ENCODE peak calls at places on chromosome 19, in four cellular contexts. O, K, Y and G are unnamed samples.

GRCh38 chr19:17473041-17473440 is 2.7 kb downstream of the SLC27A1 start:
- DNase-seq in O (peak; percentile 82), K (no peak), Y (no peak), G (peak; percentile 55)

GRCh38 chr19:45568732-45569131 is 15.9 kb downstream of the OPA3 start:
- DNase-seq in O (peak; percentile 67), K (no peak), Y (no peak), G (peak; percentile 62)

GRCh38 chr19:48950830-48951519 is 3.7 kb upstream of the BAX start:
- DNase-seq in O (no peak), K (no peak), Y (no peak), G (no peak)

GRCh38 chr19:49896863-49897621 is at the start of gene IL4I1:
- DNase-seq in O (no peak), K (no peak), Y (no peak), G (no peak)

GRCh38 chr19:20423381-20424207 is 142.0 kb downstream of the ZNF737 start:
- DNase-seq in O (peak; percentile 35), K (peak; percentile 7), Y (peak; percentile 3), G (no peak)

GRCh38 chr19:55255618-55256423 is 3.0 kb downstream of the PPP6R1 start:
- DNase-seq in O (no peak), K (peak; percentile 33), Y (no peak), G (peak; percentile 53)

GRCh38 chr19:49119411-49120324 is at the start of gene PPFIA3:
- DNase-seq in O (peak; percentile 61), K (peak; percentile 85), Y (peak; percentile 55), G (peak; percentile 54)

GRCh38 chr19:17947815-17948473 is 15.1 kb downstream of the CCDC124 start:
- DNase-seq in O (peak; percentile 88), K (peak; percentile 99), Y (peak; percentile 95), G (peak; percentile 83)

GRCh38 chr19:31254611-31255010 is 94.6 kb downstream of the TSHZ3 start:
- DNase-seq in O (no peak), K (no peak), Y (no peak), G (no peak)

GRCh38 chr19:32976223-32976805 is 4.3 kb downstream of the FAAP24 start:
- DNase-seq in O (peak; percentile 42), K (peak; percentile 78), Y (peak; percentile 81), G (peak; percentile 46)

GRCh38 chr19:46718157-46718933 is 1.4 kb upstream of the PRKD2 start:
- DNase-seq in O (no peak), K (no peak), Y (no peak), G (no peak)

GRCh38 chr19:45451181-45451849 is 16.5 kb upstream of the FOSB start:
- DNase-seq in O (peak; percentile 43), K (no peak), Y (no peak), G (peak; percentile 69)

GRCh38 chr19:17389288-17389687 is 4.7 kb downstream of the CCDC194 start:
- DNase-seq in O (no peak), K (no peak), Y (no peak), G (no peak)

GRCh38 chr19:8209111-8209964 is at the start of gene CERS4:
- DNase-seq in O (no peak), K (peak; percentile 91), Y (peak; percentile 75), G (no peak)

GRCh38 chr19:3599776-3600183 is 6.9 kb downstream of the TBXA2R start:
- DNase-seq in O (no peak), K (no peak), Y (no peak), G (no peak)
- TF ChIP-seq CTCF in O (no peak), K (no peak), Y (no peak), G (peak; percentile 7)

GRCh38 chr19:5354403-5354802 is 13.8 kb upstream of the PTPRS start:
- DNase-seq in O (no peak), K (peak; percentile 35), Y (peak; percentile 44), G (no peak)
- TF ChIP-seq CTCF in O (peak; percentile 34), K (peak; percentile 24), Y (peak; percentile 52), G (peak; percentile 50)

GRCh38 chr19:56309511-56310185 is 5.0 kb downstream of the ZSCAN5A start:
- DNase-seq in O (peak; percentile 9), K (peak; percentile 55), Y (peak; percentile 58), G (peak; percentile 28)
- TF ChIP-seq CTCF in O (peak; percentile 89), K (peak; percentile 48), Y (peak; percentile 72), G (peak; percentile 91)

DNA sequence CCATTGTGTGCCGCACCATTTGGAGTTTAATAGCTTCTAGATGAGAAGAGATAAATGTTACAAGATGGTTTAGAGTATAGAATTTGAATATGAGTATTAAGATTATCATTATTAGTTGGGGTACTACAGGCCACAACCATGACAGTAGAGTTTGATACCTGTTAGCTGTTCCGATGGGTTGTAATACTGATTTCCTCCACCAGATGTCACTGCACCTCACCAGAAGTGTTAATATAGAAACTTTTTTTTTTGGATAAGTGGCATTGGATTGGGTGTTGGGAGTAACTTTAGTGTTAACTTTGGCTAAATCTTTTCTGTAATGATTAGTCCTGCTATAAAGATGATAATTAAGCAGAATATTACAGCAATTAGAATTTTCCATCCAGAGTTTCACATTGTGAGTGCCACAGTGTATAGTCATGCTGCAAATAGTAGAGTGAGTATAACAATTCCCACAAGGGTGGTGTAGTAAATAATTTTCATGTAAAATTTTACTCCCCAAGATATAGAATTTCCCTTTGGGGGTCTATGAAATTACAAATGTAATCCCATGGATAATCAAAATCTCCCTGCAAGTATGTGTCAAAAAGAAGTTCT is 56.3 kb downstream of the PSG3 start:
- DNase-seq in O (peak; percentile 8), K (peak; percentile 21), Y (peak; percentile 11), G (no peak)
- TF ChIP-seq CTCF in O (peak; percentile 51), K (peak; percentile 53), Y (peak; percentile 65), G (peak; percentile 98)

GRCh38 chr19:40165362-40165937 is 25.8 kb upstream of the MAP3K10 start:
- DNase-seq in O (no peak), K (peak; percentile 73), Y (peak; percentile 50), G (peak; percentile 25)
- TF ChIP-seq CTCF in O (peak; percentile 79), K (peak; percentile 61), Y (peak; percentile 57), G (peak; percentile 83)

DNA sequence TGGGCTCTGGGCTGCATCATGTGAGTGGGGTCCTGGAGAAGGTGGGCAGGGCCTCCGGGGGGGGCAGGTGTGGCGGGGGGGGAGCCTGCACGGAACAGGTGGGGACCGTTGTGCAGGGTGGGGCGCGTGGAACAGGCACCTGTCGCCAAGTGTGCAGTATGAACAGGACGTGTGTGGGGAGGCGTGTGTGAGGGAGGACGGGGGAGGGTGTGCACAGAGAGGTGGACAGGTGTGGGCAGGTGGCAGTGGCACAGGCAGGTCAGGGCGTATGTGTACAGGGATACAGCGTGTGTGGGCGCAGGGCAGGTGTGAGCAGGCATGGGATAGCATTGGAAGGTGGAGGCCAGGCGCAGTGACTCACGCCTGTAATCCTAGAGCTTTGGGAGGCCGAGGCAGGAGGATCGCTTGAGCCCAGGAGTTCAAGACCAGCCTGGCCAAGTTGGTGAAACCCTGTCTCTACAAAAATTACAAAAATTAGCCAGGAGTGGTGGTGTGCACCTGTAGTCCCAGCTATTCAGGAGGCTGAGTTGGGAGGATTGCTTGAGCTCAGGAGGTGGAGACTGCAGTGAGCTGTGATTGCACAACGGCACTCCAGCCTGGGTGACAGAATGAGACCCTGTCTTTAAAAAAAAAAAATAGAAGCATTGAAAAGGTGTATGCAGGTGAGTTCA is 3.2 kb downstream of the PLK5 start:
- DNase-seq in O (no peak), K (no peak), Y (no peak), G (no peak)
- TF ChIP-seq CTCF in O (no peak), K (no peak), Y (no peak), G (no peak)

DNA sequence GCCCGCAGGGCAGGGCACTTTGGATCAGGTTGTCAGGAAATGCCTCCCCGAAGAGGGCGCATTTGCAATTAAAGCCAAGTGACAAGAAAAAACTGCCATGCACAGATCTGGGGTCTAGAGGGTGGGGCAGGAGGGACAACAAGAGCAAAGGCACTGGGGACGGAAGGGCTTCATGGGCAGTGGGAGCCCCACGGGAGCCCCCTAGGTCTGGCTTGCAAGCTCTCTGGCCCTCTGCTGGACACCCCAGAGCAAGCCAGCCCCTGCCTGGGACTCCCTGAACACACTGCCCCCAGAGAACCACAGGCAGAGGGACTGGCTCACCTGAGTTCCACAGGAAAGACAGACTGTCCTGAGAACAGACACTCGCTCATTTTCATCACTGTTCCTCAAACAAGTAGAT is 30.2 kb upstream of the C19orf12 start:
- DNase-seq in O (no peak), K (peak; percentile 34), Y (no peak), G (no peak)
- TF ChIP-seq CTCF in O (peak; percentile 17), K (peak; percentile 19), Y (no peak), G (peak; percentile 59)

DNA sequence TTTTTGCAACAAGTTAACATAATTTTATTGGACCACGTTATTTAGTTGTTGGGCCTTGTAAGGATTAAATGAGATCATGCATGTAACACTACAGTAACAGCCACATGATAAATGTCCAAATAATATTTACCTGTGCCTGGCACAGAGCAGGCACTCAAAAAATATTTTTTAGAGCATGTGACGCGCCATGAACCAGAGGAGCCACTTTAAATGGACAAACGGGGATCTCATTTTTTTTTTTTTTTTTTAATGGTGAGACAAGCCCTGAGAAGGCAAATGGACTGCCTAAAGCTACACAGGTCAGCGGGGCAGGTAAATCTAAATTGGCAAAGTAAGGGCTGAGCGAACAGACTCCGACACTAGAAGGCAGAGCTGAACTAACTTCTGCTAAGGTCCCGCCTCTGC is 840 bp upstream of the RPS19 start:
- DNase-seq in O (no peak), K (no peak), Y (no peak), G (no peak)
- TF ChIP-seq CTCF in O (no peak), K (no peak), Y (no peak), G (no peak)

GRCh38 chr19:1780272-1780957 is 27.1 kb downstream of the ONECUT3 start:
- DNase-seq in O (peak; percentile 37), K (no peak), Y (no peak), G (peak; percentile 40)
- TF ChIP-seq CTCF in O (peak; percentile 10), K (no peak), Y (peak; percentile 19), G (peak; percentile 49)

DNA sequence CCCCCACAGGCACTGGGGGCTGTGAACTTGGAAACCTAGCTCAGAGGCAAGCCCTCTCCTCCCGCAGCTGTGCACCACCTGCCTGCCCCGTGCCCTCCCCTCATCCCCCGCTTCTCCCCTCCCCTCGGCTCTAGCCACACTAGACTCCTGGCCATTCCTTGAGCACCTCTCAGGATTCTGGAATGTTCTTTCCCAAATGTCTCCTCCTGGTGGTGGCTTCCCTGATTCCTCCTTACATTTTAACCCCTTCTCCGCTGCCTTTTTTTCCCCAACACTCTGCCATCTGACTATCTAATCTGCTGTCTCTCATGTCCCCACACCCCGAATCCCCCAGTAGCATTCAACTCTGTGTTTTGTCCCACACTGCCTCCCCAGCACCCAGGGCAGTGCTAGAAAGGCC is 6.7 kb downstream of the NANOS3 start:
- DNase-seq in O (no peak), K (no peak), Y (no peak), G (no peak)
- TF ChIP-seq CTCF in O (no peak), K (no peak), Y (peak; percentile 20), G (peak; percentile 62)